ENCODE peak calls at places on chromosomes 11 and 22, in nine cellular contexts. One of them, this sample, is unnamed.

GRCh38 chr11:36196476-36197099 is 92.6 kb downstream of the COMMD9 start:
- DNase-seq in CD8-positive, alpha-beta memory T cell: no peak
- DNase-seq in SK-N-SH: peak
- DNase-seq in thyroid gland: no peak
- DNase-seq in brain microvascular endothelial cell: peak
- DNase-seq in sigmoid colon: no peak
- DNase-seq in fibroblast of pulmonary artery: peak
- DNase-seq in heart right ventricle: no peak
- DNase-seq in effector memory CD4-positive, alpha-beta T cell: no peak
- DNase-seq in this sample: no peak

GRCh38 chr11:125211191-125211953 is 46.8 kb downstream of the PKNOX2 start:
- DNase-seq in CD8-positive, alpha-beta memory T cell: no peak
- DNase-seq in SK-N-SH: no peak
- DNase-seq in thyroid gland: no peak
- DNase-seq in brain microvascular endothelial cell: no peak
- DNase-seq in sigmoid colon: no peak
- DNase-seq in fibroblast of pulmonary artery: peak
- DNase-seq in heart right ventricle: no peak
- DNase-seq in effector memory CD4-positive, alpha-beta T cell: no peak
- DNase-seq in this sample: no peak

GRCh38 chr11:37474889-37475288 is 876.9 kb upstream of the RAG2 start:
- DNase-seq in CD8-positive, alpha-beta memory T cell: no peak
- DNase-seq in SK-N-SH: no peak
- DNase-seq in thyroid gland: no peak
- DNase-seq in brain microvascular endothelial cell: no peak
- DNase-seq in sigmoid colon: no peak
- DNase-seq in fibroblast of pulmonary artery: peak
- DNase-seq in heart right ventricle: no peak
- DNase-seq in effector memory CD4-positive, alpha-beta T cell: no peak
- DNase-seq in this sample: no peak

GRCh38 chr11:209275-210121 is 2.0 kb downstream of the RIC8A start:
- DNase-seq in CD8-positive, alpha-beta memory T cell: no peak
- DNase-seq in SK-N-SH: no peak
- DNase-seq in thyroid gland: no peak
- DNase-seq in brain microvascular endothelial cell: no peak
- DNase-seq in sigmoid colon: peak
- DNase-seq in fibroblast of pulmonary artery: no peak
- DNase-seq in heart right ventricle: no peak
- DNase-seq in effector memory CD4-positive, alpha-beta T cell: no peak
- DNase-seq in this sample: no peak

GRCh38 chr22:44440224-44441160 is 57.5 kb downstream of the RTL6 start:
- DNase-seq in CD8-positive, alpha-beta memory T cell: no peak
- DNase-seq in SK-N-SH: no peak
- DNase-seq in thyroid gland: no peak
- DNase-seq in brain microvascular endothelial cell: no peak
- DNase-seq in sigmoid colon: peak
- DNase-seq in fibroblast of pulmonary artery: no peak
- DNase-seq in heart right ventricle: no peak
- DNase-seq in effector memory CD4-positive, alpha-beta T cell: no peak
- DNase-seq in this sample: no peak

GRCh38 chr22:40178417-40179409 is 988 bp downstream of the TNRC6B start:
- DNase-seq in CD8-positive, alpha-beta memory T cell: peak
- DNase-seq in SK-N-SH: peak
- DNase-seq in thyroid gland: peak
- DNase-seq in brain microvascular endothelial cell: peak
- DNase-seq in sigmoid colon: no peak
- DNase-seq in fibroblast of pulmonary artery: peak
- DNase-seq in heart right ventricle: peak
- DNase-seq in effector memory CD4-positive, alpha-beta T cell: no peak
- DNase-seq in this sample: peak

GRCh38 chr11:83778598-83778997 is 492.4 kb upstream of the CCDC90B start:
- DNase-seq in CD8-positive, alpha-beta memory T cell: no peak
- DNase-seq in SK-N-SH: no peak
- DNase-seq in thyroid gland: no peak
- DNase-seq in brain microvascular endothelial cell: no peak
- DNase-seq in sigmoid colon: no peak
- DNase-seq in fibroblast of pulmonary artery: no peak
- DNase-seq in heart right ventricle: no peak
- DNase-seq in effector memory CD4-positive, alpha-beta T cell: no peak
- DNase-seq in this sample: no peak

GRCh38 chr11:130644187-130644586 is 195.7 kb downstream of the ADAMTS15 start:
- DNase-seq in CD8-positive, alpha-beta memory T cell: no peak
- DNase-seq in SK-N-SH: no peak
- DNase-seq in thyroid gland: no peak
- DNase-seq in brain microvascular endothelial cell: no peak
- DNase-seq in sigmoid colon: no peak
- DNase-seq in fibroblast of pulmonary artery: no peak
- DNase-seq in heart right ventricle: no peak
- DNase-seq in effector memory CD4-positive, alpha-beta T cell: no peak
- DNase-seq in this sample: no peak

GRCh38 chr11:86438685-86439084 is 64.0 kb downstream of the CCDC81 start:
- DNase-seq in CD8-positive, alpha-beta memory T cell: no peak
- DNase-seq in SK-N-SH: no peak
- DNase-seq in thyroid gland: no peak
- DNase-seq in brain microvascular endothelial cell: no peak
- DNase-seq in sigmoid colon: no peak
- DNase-seq in fibroblast of pulmonary artery: peak
- DNase-seq in heart right ventricle: no peak
- DNase-seq in effector memory CD4-positive, alpha-beta T cell: no peak
- DNase-seq in this sample: no peak

GRCh38 chr11:2089536-2090165 is 49.5 kb downstream of the IGF2 start:
- DNase-seq in CD8-positive, alpha-beta memory T cell: peak
- DNase-seq in SK-N-SH: peak
- DNase-seq in thyroid gland: no peak
- DNase-seq in brain microvascular endothelial cell: no peak
- DNase-seq in sigmoid colon: peak
- DNase-seq in fibroblast of pulmonary artery: peak
- DNase-seq in heart right ventricle: no peak
- DNase-seq in effector memory CD4-positive, alpha-beta T cell: no peak
- DNase-seq in this sample: peak

GRCh38 chr11:37972691-37973090 is 1374.7 kb upstream of the RAG2 start:
- DNase-seq in CD8-positive, alpha-beta memory T cell: no peak
- DNase-seq in SK-N-SH: no peak
- DNase-seq in thyroid gland: no peak
- DNase-seq in brain microvascular endothelial cell: no peak
- DNase-seq in sigmoid colon: no peak
- DNase-seq in fibroblast of pulmonary artery: peak
- DNase-seq in heart right ventricle: no peak
- DNase-seq in effector memory CD4-positive, alpha-beta T cell: no peak
- DNase-seq in this sample: no peak

GRCh38 chr11:127733552-127733951 is 733.0 kb upstream of the KIRREL3 start:
- DNase-seq in CD8-positive, alpha-beta memory T cell: no peak
- DNase-seq in SK-N-SH: peak
- DNase-seq in thyroid gland: no peak
- DNase-seq in brain microvascular endothelial cell: no peak
- DNase-seq in sigmoid colon: no peak
- DNase-seq in fibroblast of pulmonary artery: no peak
- DNase-seq in heart right ventricle: peak
- DNase-seq in effector memory CD4-positive, alpha-beta T cell: no peak
- DNase-seq in this sample: peak

GRCh38 chr11:46701078-46701654 is 335 bp downstream of the ZNF408 start:
- DNase-seq in CD8-positive, alpha-beta memory T cell: no peak
- DNase-seq in SK-N-SH: no peak
- DNase-seq in thyroid gland: no peak
- DNase-seq in brain microvascular endothelial cell: no peak
- DNase-seq in sigmoid colon: no peak
- DNase-seq in fibroblast of pulmonary artery: no peak
- DNase-seq in heart right ventricle: no peak
- DNase-seq in effector memory CD4-positive, alpha-beta T cell: no peak
- DNase-seq in this sample: no peak

GRCh38 chr22:49540571-49541450 is 286.9 kb downstream of the BRD1 start:
- DNase-seq in CD8-positive, alpha-beta memory T cell: no peak
- DNase-seq in SK-N-SH: no peak
- DNase-seq in thyroid gland: no peak
- DNase-seq in brain microvascular endothelial cell: no peak
- DNase-seq in sigmoid colon: peak
- DNase-seq in fibroblast of pulmonary artery: no peak
- DNase-seq in heart right ventricle: no peak
- DNase-seq in effector memory CD4-positive, alpha-beta T cell: no peak
- DNase-seq in this sample: no peak

GRCh38 chr11:75191330-75191717 is 40.4 kb downstream of the SLCO2B1 start:
- DNase-seq in CD8-positive, alpha-beta memory T cell: no peak
- DNase-seq in SK-N-SH: peak
- DNase-seq in thyroid gland: no peak
- DNase-seq in brain microvascular endothelial cell: no peak
- DNase-seq in sigmoid colon: no peak
- DNase-seq in fibroblast of pulmonary artery: peak
- DNase-seq in heart right ventricle: no peak
- DNase-seq in effector memory CD4-positive, alpha-beta T cell: no peak
- DNase-seq in this sample: no peak

GRCh38 chr22:22061085-22062077 is 78.8 kb upstream of the TOP3B start:
- DNase-seq in CD8-positive, alpha-beta memory T cell: no peak
- DNase-seq in SK-N-SH: no peak
- DNase-seq in thyroid gland: no peak
- DNase-seq in brain microvascular endothelial cell: peak
- DNase-seq in sigmoid colon: peak
- DNase-seq in fibroblast of pulmonary artery: peak
- DNase-seq in heart right ventricle: no peak
- DNase-seq in effector memory CD4-positive, alpha-beta T cell: no peak
- DNase-seq in this sample: no peak

GRCh38 chr11:42296910-42297309 is 837.5 kb upstream of the LRRC4C start:
- DNase-seq in CD8-positive, alpha-beta memory T cell: no peak
- DNase-seq in SK-N-SH: no peak
- DNase-seq in thyroid gland: no peak
- DNase-seq in brain microvascular endothelial cell: no peak
- DNase-seq in sigmoid colon: no peak
- DNase-seq in fibroblast of pulmonary artery: no peak
- DNase-seq in heart right ventricle: no peak
- DNase-seq in effector memory CD4-positive, alpha-beta T cell: no peak
- DNase-seq in this sample: no peak

GRCh38 chr11:42301777-42302176 is 842.3 kb upstream of the LRRC4C start:
- DNase-seq in CD8-positive, alpha-beta memory T cell: no peak
- DNase-seq in SK-N-SH: no peak
- DNase-seq in thyroid gland: no peak
- DNase-seq in brain microvascular endothelial cell: no peak
- DNase-seq in sigmoid colon: no peak
- DNase-seq in fibroblast of pulmonary artery: no peak
- DNase-seq in heart right ventricle: no peak
- DNase-seq in effector memory CD4-positive, alpha-beta T cell: no peak
- DNase-seq in this sample: no peak

DNA sequence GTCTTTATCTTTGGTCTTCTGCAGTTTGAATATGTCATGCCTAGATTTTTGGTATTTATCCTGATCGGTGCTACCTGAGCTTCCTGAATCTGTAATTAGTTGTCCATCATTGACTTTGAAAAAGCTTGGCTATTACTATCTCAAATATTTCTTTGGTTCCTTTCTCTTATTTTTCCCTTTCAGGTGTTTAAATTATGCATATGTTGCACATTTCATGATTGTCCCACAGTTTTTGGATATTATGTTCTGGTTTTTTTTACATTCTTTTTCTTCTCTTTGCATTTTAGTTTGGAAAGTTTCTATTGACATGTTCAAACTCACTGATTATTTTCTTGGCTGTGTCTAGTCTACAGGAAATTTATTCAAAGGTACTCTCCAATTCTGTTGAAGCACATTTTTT is 840.3 kb upstream of the LRRC4C start:
- DNase-seq in CD8-positive, alpha-beta memory T cell: no peak
- DNase-seq in SK-N-SH: no peak
- DNase-seq in thyroid gland: no peak
- DNase-seq in brain microvascular endothelial cell: no peak
- DNase-seq in sigmoid colon: no peak
- DNase-seq in fibroblast of pulmonary artery: no peak
- DNase-seq in heart right ventricle: no peak
- DNase-seq in effector memory CD4-positive, alpha-beta T cell: no peak
- DNase-seq in this sample: no peak
- H3K4me3 ChIP-seq in CD8-positive, alpha-beta memory T cell: no peak
- H3K4me3 ChIP-seq in SK-N-SH: no peak
- H3K4me3 ChIP-seq in thyroid gland: no peak
- H3K4me3 ChIP-seq in brain microvascular endothelial cell: no peak
- H3K4me3 ChIP-seq in sigmoid colon: no peak
- H3K4me3 ChIP-seq in fibroblast of pulmonary artery: no peak
- H3K4me3 ChIP-seq in heart right ventricle: no peak
- H3K4me3 ChIP-seq in effector memory CD4-positive, alpha-beta T cell: no peak
- H3K4me3 ChIP-seq in this sample: no peak

GRCh38 chr22:17578129-17578754 is 14.9 kb downstream of the SLC25A18 start:
- DNase-seq in CD8-positive, alpha-beta memory T cell: no peak
- DNase-seq in SK-N-SH: no peak
- DNase-seq in thyroid gland: peak
- DNase-seq in brain microvascular endothelial cell: no peak
- DNase-seq in sigmoid colon: peak
- DNase-seq in fibroblast of pulmonary artery: peak
- DNase-seq in heart right ventricle: peak
- DNase-seq in effector memory CD4-positive, alpha-beta T cell: no peak
- DNase-seq in this sample: no peak
- H3K4me3 ChIP-seq in CD8-positive, alpha-beta memory T cell: no peak
- H3K4me3 ChIP-seq in SK-N-SH: no peak
- H3K4me3 ChIP-seq in thyroid gland: no peak
- H3K4me3 ChIP-seq in brain microvascular endothelial cell: no peak
- H3K4me3 ChIP-seq in sigmoid colon: no peak
- H3K4me3 ChIP-seq in fibroblast of pulmonary artery: no peak
- H3K4me3 ChIP-seq in heart right ventricle: no peak
- H3K4me3 ChIP-seq in effector memory CD4-positive, alpha-beta T cell: no peak
- H3K4me3 ChIP-seq in this sample: no peak

GRCh38 chr11:118915941-118916841 is 9.5 kb downstream of the BCL9L start:
- DNase-seq in CD8-positive, alpha-beta memory T cell: no peak
- DNase-seq in SK-N-SH: no peak
- DNase-seq in thyroid gland: no peak
- DNase-seq in brain microvascular endothelial cell: no peak
- DNase-seq in sigmoid colon: peak
- DNase-seq in fibroblast of pulmonary artery: no peak
- DNase-seq in heart right ventricle: no peak
- DNase-seq in effector memory CD4-positive, alpha-beta T cell: no peak
- DNase-seq in this sample: no peak

GRCh38 chr11:118918686-118919280 is 6.9 kb downstream of the BCL9L start:
- DNase-seq in CD8-positive, alpha-beta memory T cell: peak
- DNase-seq in SK-N-SH: no peak
- DNase-seq in thyroid gland: no peak
- DNase-seq in brain microvascular endothelial cell: no peak
- DNase-seq in sigmoid colon: peak
- DNase-seq in fibroblast of pulmonary artery: peak
- DNase-seq in heart right ventricle: no peak
- DNase-seq in effector memory CD4-positive, alpha-beta T cell: no peak
- DNase-seq in this sample: no peak

GRCh38 chr11:118916842-118917388 is 8.8 kb downstream of the BCL9L start:
- DNase-seq in CD8-positive, alpha-beta memory T cell: no peak
- DNase-seq in SK-N-SH: no peak
- DNase-seq in thyroid gland: peak
- DNase-seq in brain microvascular endothelial cell: peak
- DNase-seq in sigmoid colon: peak
- DNase-seq in fibroblast of pulmonary artery: peak
- DNase-seq in heart right ventricle: peak
- DNase-seq in effector memory CD4-positive, alpha-beta T cell: no peak
- DNase-seq in this sample: no peak

GRCh38 chr11:118917488-118918127 is 8.1 kb downstream of the BCL9L start:
- DNase-seq in CD8-positive, alpha-beta memory T cell: peak
- DNase-seq in SK-N-SH: no peak
- DNase-seq in thyroid gland: peak
- DNase-seq in brain microvascular endothelial cell: peak
- DNase-seq in sigmoid colon: peak
- DNase-seq in fibroblast of pulmonary artery: peak
- DNase-seq in heart right ventricle: no peak
- DNase-seq in effector memory CD4-positive, alpha-beta T cell: peak
- DNase-seq in this sample: no peak

GRCh38 chr11:118918128-118918685 is 7.5 kb downstream of the BCL9L start:
- DNase-seq in CD8-positive, alpha-beta memory T cell: peak
- DNase-seq in SK-N-SH: peak
- DNase-seq in thyroid gland: peak
- DNase-seq in brain microvascular endothelial cell: peak
- DNase-seq in sigmoid colon: peak
- DNase-seq in fibroblast of pulmonary artery: peak
- DNase-seq in heart right ventricle: peak
- DNase-seq in effector memory CD4-positive, alpha-beta T cell: no peak
- DNase-seq in this sample: no peak
- H3K4me3 ChIP-seq in CD8-positive, alpha-beta memory T cell: peak
- H3K4me3 ChIP-seq in SK-N-SH: no peak
- H3K4me3 ChIP-seq in thyroid gland: no peak
- H3K4me3 ChIP-seq in brain microvascular endothelial cell: peak
- H3K4me3 ChIP-seq in sigmoid colon: peak
- H3K4me3 ChIP-seq in fibroblast of pulmonary artery: peak
- H3K4me3 ChIP-seq in heart right ventricle: peak
- H3K4me3 ChIP-seq in effector memory CD4-positive, alpha-beta T cell: peak
- H3K4me3 ChIP-seq in this sample: no peak

GRCh38 chr11:31808721-31809542 is 2.2 kb downstream of the PAX6 start:
- DNase-seq in CD8-positive, alpha-beta memory T cell: no peak
- DNase-seq in SK-N-SH: no peak
- DNase-seq in thyroid gland: no peak
- DNase-seq in brain microvascular endothelial cell: no peak
- DNase-seq in sigmoid colon: no peak
- DNase-seq in fibroblast of pulmonary artery: no peak
- DNase-seq in heart right ventricle: no peak
- DNase-seq in effector memory CD4-positive, alpha-beta T cell: no peak
- DNase-seq in this sample: no peak
- H3K4me3 ChIP-seq in CD8-positive, alpha-beta memory T cell: no peak
- H3K4me3 ChIP-seq in SK-N-SH: no peak
- H3K4me3 ChIP-seq in thyroid gland: no peak
- H3K4me3 ChIP-seq in brain microvascular endothelial cell: peak
- H3K4me3 ChIP-seq in sigmoid colon: no peak
- H3K4me3 ChIP-seq in fibroblast of pulmonary artery: no peak
- H3K4me3 ChIP-seq in heart right ventricle: no peak
- H3K4me3 ChIP-seq in effector memory CD4-positive, alpha-beta T cell: no peak
- H3K4me3 ChIP-seq in this sample: no peak

This sample was measured in Jurkat, Clone E6-1.